ENCODE peak calls at places on chromosomes 6 and 20, in nine cellular contexts. I is testis, H is left lung, B is fibroblast of lung, W is kidney, E is uterus, S is PC-3, T is mucosa of descending colon, V is body of pancreas. M is an unnamed sample.
A peak's percentile ranks its signal among the peaks of the same experiment; 100 is the strongest.

GRCh38 chr6:124962617-124963415 is 579 bp downstream of the RNF217 start:
- DNase-seq in S (peak; percentile 25), H (peak; percentile 87), B (peak; percentile 52), V (peak; percentile 43), I (peak; percentile 68), W (peak; percentile 86), T (peak; percentile 73), E (peak; percentile 41), M (peak; percentile 65)

GRCh38 chr6:157546366-157546765 is 165.4 kb downstream of the ZDHHC14 start:
- DNase-seq in H (no peak), V (no peak), T (no peak), B (peak; percentile 11), S (no peak), E (no peak), W (no peak), I (no peak), M (no peak)

GRCh38 chr6:116847234-116847633 is 18.4 kb upstream of the GPRC6A start:
- DNase-seq in W (no peak), H (no peak), I (no peak), B (peak; percentile 68), T (no peak), V (no peak), S (peak; percentile 60), E (no peak), M (no peak)

GRCh38 chr6:137736919-137737318 is 130.1 kb upstream of the TNFAIP3 start:
- DNase-seq in T (no peak), S (no peak), E (no peak), B (no peak), W (no peak), I (no peak), H (no peak), V (no peak), M (peak; percentile 23)

GRCh38 chr20:11814276-11814675 is 103.4 kb upstream of the BTBD3 start:
- DNase-seq in H (no peak), T (no peak), V (no peak), S (peak; percentile 59), B (peak; percentile 9), W (no peak), I (no peak), E (no peak), M (no peak)

GRCh38 chr20:10502098-10502526 is 67.0 kb downstream of the SLX4IP start:
- DNase-seq in B (no peak), T (no peak), V (no peak), W (no peak), I (no peak), E (no peak), S (no peak), H (no peak), M (no peak)

GRCh38 chr6:39794231-39794630 is 2.1 kb downstream of the DAAM2 start:
- DNase-seq in W (no peak), V (no peak), T (no peak), B (no peak), S (no peak), I (no peak), H (no peak), E (no peak), M (no peak)

GRCh38 chr6:91268941-91269340 is 682.1 kb upstream of the MAP3K7 start:
- DNase-seq in W (no peak), E (no peak), B (peak; percentile 27), T (no peak), I (no peak), S (no peak), V (no peak), H (no peak), M (no peak)

GRCh38 chr20:6940052-6940451 is 172.6 kb downstream of the BMP2 start:
- DNase-seq in I (peak; percentile 18), W (no peak), V (no peak), B (peak; percentile 12), H (no peak), S (peak; percentile 63), E (no peak), T (no peak), M (no peak)

GRCh38 chr6:55011034-55011433 is 163.3 kb upstream of the HCRTR2 start:
- DNase-seq in B (no peak), V (no peak), H (no peak), W (no peak), T (no peak), E (no peak), S (no peak), I (no peak), M (no peak)

GRCh38 chr20:53402233-53403005 is 191.2 kb downstream of the ZNF217 start:
- DNase-seq in W (no peak), T (no peak), H (no peak), E (no peak), S (no peak), I (no peak), B (no peak), V (no peak), M (no peak)

GRCh38 chr20:63750807-63751470 is 11.4 kb downstream of the SLC2A4RG start:
- DNase-seq in I (no peak), H (peak; percentile 75), S (no peak), T (no peak), V (no peak), B (no peak), E (no peak), W (peak; percentile 75), M (no peak)

GRCh38 chr6:157110620-157111019 is 212.7 kb downstream of the TMEM242 start:
- DNase-seq in E (no peak), W (no peak), H (no peak), V (no peak), S (no peak), T (no peak), I (no peak), B (peak; percentile 44), M (no peak)

GRCh38 chr20:41560971-41561370 is 57.2 kb downstream of the CHD6 start:
- DNase-seq in V (no peak), B (no peak), I (no peak), H (no peak), E (no peak), W (no peak), T (no peak), S (no peak), M (no peak)
- H3K4me1 ChIP-seq in V (no peaks in the 10 kb centered on the region), B (no peaks in the 10 kb centered on the region), I (no peaks in the 10 kb centered on the region), H (no peaks in the 10 kb centered on the region), E (no peaks in the 10 kb centered on the region), W (peaks cover 2% of the 10 kb centered on the region), T (no peaks in the 10 kb centered on the region), S (no peaks in the 10 kb centered on the region), M (no peaks in the 10 kb centered on the region)

DNA sequence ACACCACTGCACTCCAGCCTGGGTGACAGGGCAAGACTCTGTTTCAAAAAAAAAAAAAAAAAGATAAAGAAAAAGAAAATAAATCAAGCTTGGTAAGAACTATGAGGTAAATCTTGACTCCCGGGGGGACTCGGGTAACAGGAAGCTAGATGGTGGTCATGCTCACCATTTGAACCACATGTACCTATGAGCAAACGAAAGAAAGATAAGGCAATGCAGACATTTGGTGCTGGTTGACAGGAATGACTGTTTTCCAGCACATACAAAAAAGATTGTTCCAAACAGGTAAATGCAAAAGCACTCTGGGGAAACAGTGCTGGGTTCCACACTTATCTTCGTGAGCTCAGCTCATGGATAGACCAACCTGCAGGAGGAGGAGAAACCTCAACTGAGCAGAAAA is 22.8 kb upstream of the PTPN1 start:
- DNase-seq in S (no peak), B (no peak), W (no peak), T (no peak), I (no peak), H (no peak), E (no peak), V (no peak), M (no peak)
- H3K4me3 ChIP-seq in S (no peak overlapping the region), B (no peak overlapping the region), W (no peak overlapping the region), T (no peak overlapping the region), I (no peak overlapping the region), H (no peak overlapping the region), E (no peak overlapping the region), V (no peak overlapping the region), M (no peak overlapping the region)

DNA sequence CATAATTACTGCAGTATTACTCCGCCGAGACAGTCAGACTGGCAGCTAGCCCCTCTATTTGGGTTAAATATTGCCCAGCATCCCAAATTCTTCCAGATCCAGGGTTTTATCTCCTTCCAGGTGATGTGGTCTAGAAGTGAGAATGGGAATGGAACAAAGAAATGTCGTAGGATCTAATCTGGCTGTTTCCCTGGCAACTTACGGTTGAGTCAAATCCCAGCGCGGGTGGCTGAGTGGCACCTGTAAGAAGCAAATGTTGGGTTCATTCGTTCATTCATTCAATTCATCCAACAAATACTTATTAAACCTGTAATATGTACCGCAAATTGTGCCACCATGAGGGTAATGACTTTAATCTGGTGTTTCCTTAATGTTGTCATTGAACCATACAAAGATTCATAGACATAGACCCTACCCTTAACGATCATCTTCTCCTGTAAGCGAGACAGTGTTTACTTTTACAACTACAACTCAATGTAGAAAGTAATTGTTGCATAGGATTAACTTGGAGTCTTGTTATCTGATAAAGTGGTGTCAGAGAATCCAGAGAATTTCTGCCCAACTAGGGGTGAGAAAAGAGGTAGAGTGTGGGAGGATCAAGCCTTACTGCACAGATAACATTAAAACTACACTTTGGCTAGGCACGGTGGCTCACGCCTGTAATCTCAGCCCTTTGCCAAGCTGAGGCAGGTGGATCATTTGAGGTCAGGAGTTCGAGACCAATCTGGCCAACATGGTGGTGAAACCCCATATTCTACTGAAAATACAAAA is 91.3 kb upstream of the ADGRF1 start:
- DNase-seq in H (no peak), I (no peak), W (no peak), V (no peak), E (no peak), T (no peak), S (no peak), B (no peak), M (no peak)
- H3K4me1 ChIP-seq in H (peaks cover 13% of the 10 kb centered on the region), I (no peaks in the 10 kb centered on the region), W (peaks cover 2% of the 10 kb centered on the region), V (peaks cover 29% of the 10 kb centered on the region), E (no peaks in the 10 kb centered on the region), T (peaks cover 22% of the 10 kb centered on the region), S (peaks cover 32% of the 10 kb centered on the region), B (peaks cover 3% of the 10 kb centered on the region), M (peaks cover 6% of the 10 kb centered on the region)

GRCh38 chr6:27242589-27243265 is 4.8 kb upstream of the PRSS16 start:
- DNase-seq in E (no peak), V (no peak), S (no peak), T (no peak), W (no peak), H (no peak), I (no peak), B (no peak), M (no peak)

GRCh38 chr6:27238010-27238983 is 9.2 kb upstream of the PRSS16 start:
- DNase-seq in I (no peak), T (no peak), S (no peak), H (no peak), B (no peak), E (no peak), V (no peak), W (no peak), M (no peak)

GRCh38 chr6:27237089-27237723 is 10.3 kb upstream of the PRSS16 start:
- DNase-seq in T (no peak), H (no peak), V (no peak), S (peak; percentile 73), B (peak; percentile 43), I (no peak), W (no peak), E (no peak), M (peak; percentile 27)

GRCh38 chr6:27241443-27241842 is 6.1 kb upstream of the PRSS16 start:
- DNase-seq in W (no peak), V (no peak), E (no peak), H (no peak), I (no peak), B (no peak), S (peak; percentile 72), T (no peak), M (no peak)

DNA sequence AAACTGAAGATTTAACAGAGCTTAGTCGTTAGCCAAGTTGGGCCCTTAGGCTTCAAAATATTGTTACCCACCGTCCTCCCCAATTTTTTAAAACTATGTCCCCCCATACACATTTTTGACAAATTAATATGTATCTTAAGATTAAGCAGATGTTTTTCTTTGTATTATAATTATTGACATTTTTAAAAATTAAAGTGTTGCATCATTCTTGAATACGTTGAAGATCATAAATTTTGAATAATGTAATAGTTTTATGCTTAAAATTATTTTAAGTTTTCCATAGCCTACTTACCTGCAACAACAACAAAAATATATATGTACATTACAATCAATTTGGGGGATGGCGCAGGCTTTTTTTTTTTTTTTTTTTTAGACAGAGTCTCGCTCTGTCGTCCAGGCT is 8.2 kb upstream of the PRSS16 start:
- DNase-seq in H (no peak), S (no peak), W (no peak), I (no peak), T (no peak), E (no peak), B (no peak), V (no peak), M (no peak)
- H3K4me3 ChIP-seq in H (no peak overlapping the region), S (no peak overlapping the region), W (no peak overlapping the region), I (no peak overlapping the region), T (no peak overlapping the region), E (no peak overlapping the region), B (no peak overlapping the region), V (no peak overlapping the region), M (no peak overlapping the region)

M was measured in adrenal gland.